ENCODE peak calls at places on chromosomes 11 and 22, in six cellular contexts. G, T, Z, S, R and C are unnamed samples.

GRCh38 chr11:19281041-19281440 is 40.3 kb upstream of the E2F8 start:
- DNase-seq in G (no peak), T (no peak), Z (no peak), S (no peak), R (no peak), C (no peak)

GRCh38 chr11:93648168-93648567 is 13.3 kb upstream of the CEP295 start:
- DNase-seq in G (no peak), T (no peak), Z (no peak), S (peak; percentile 14), R (no peak), C (no peak)

GRCh38 chr11:124329787-124330478 is 9.9 kb upstream of the OR8D2 start:
- DNase-seq in G (no peak), T (no peak), Z (no peak), S (no peak), R (no peak), C (no peak)

GRCh38 chr11:110022548-110022947 is 70.6 kb upstream of the ZC3H12C start:
- DNase-seq in G (no peak), T (no peak), Z (no peak), S (no peak), R (no peak), C (no peak)

GRCh38 chr22:40482391-40482790 is 112.0 kb downstream of the SGSM3 start:
- DNase-seq in G (peak; percentile 29), T (no peak), Z (no peak), S (no peak), R (no peak), C (no peak)

GRCh38 chr11:10481567-10482349 is 26.7 kb downstream of the AMPD3 start:
- DNase-seq in G (no peak), T (no peak), Z (no peak), S (no peak), R (no peak), C (no peak)

GRCh38 chr11:36002196-36002595 is 58.3 kb downstream of the LDLRAD3 start:
- DNase-seq in G (no peak), T (no peak), Z (no peak), S (peak; percentile 86), R (no peak), C (no peak)

GRCh38 chr11:3000032-3000961 is 8.2 kb upstream of the NAP1L4 start:
- DNase-seq in G (peak; percentile 47), T (peak; percentile 88), Z (peak; percentile 48), S (peak; percentile 84), R (no peak), C (peak; percentile 86)

GRCh38 chr11:128757235-128757711 is 63.4 kb downstream of the FLI1 start:
- DNase-seq in G (peak; percentile 41), T (peak; percentile 43), Z (no peak), S (peak; percentile 76), R (peak; percentile 53), C (no peak)

GRCh38 chr11:16572946-16573345 is 165.5 kb upstream of the C11orf58 start:
- DNase-seq in G (no peak), T (no peak), Z (no peak), S (no peak), R (no peak), C (no peak)

GRCh38 chr22:50627914-50628542 is at the start of gene ARSA:
- DNase-seq in G (peak; percentile 88), T (peak; percentile 91), Z (peak; percentile 82), S (peak; percentile 89), R (peak; percentile 72), C (peak; percentile 89)

GRCh38 chr11:118055966-118056365 is 20.9 kb upstream of the TMPRSS4 start:
- DNase-seq in G (no peak), T (no peak), Z (no peak), S (no peak), R (no peak), C (peak; percentile 40)

GRCh38 chr11:64916040-64916847 is 765 bp downstream of the ATG2A start:
- DNase-seq in G (peak; percentile 49), T (peak; percentile 55), Z (peak; percentile 71), S (peak; percentile 41), R (peak; percentile 28), C (peak; percentile 81)

GRCh38 chr11:67356867-67357561 is 3.7 kb upstream of the POLD4 start:
- DNase-seq in G (peak; percentile 83), T (peak; percentile 61), Z (peak; percentile 72), S (peak; percentile 76), R (peak; percentile 48), C (no peak)

GRCh38 chr11:8765294-8765693 is 82.7 kb downstream of the RPL27A start:
- DNase-seq in G (peak; percentile 84), T (no peak), Z (no peak), S (peak; percentile 26), R (no peak), C (no peak)

GRCh38 chr11:77821349-77821851 is 456 bp downstream of the AAMDC start:
- DNase-seq in G (peak; percentile 55), T (no peak), Z (peak; percentile 49), S (peak; percentile 39), R (peak; percentile 4), C (peak; percentile 64)

GRCh38 chr22:30675436-30675835 is 7.8 kb upstream of the DUSP18 start:
- DNase-seq in G (no peak), T (no peak), Z (no peak), S (no peak), R (no peak), C (no peak)

GRCh38 chr11:62025429-62026105 is 58.1 kb upstream of the FTH1 start:
- DNase-seq in G (peak; percentile 75), T (peak; percentile 70), Z (peak; percentile 28), S (peak; percentile 98), R (peak; percentile 64), C (peak; percentile 64)

GRCh38 chr11:124761301-124762021 is 629 bp downstream of the ESAM start:
- DNase-seq in G (no peak), T (peak; percentile 51), Z (no peak), S (peak; percentile 43), R (no peak), C (no peak)

GRCh38 chr22:40919446-40919845 is 31.7 kb upstream of the RBX1 start:
- DNase-seq in G (no peak), T (no peak), Z (no peak), S (no peak), R (no peak), C (no peak)

GRCh38 chr11:104000798-104001197 is 35.6 kb upstream of the DDI1 start:
- DNase-seq in G (peak; percentile 41), T (peak; percentile 21), Z (no peak), S (no peak), R (no peak), C (no peak)

GRCh38 chr22:22237521-22237920 is 7.1 kb upstream of the VPREB1 start:
- DNase-seq in G (no peak), T (no peak), Z (no peak), S (no peak), R (no peak), C (no peak)

GRCh38 chr11:7889985-7890384 is 41.1 kb downstream of the OR10A6 start:
- DNase-seq in G (no peak), T (no peak), Z (no peak), S (no peak), R (no peak), C (no peak)

GRCh38 chr11:96021901-96022650 is 98.2 kb upstream of the MTMR2 start:
- DNase-seq in G (no peak), T (no peak), Z (no peak), S (no peak), R (no peak), C (no peak)

GRCh38 chr11:88104408-88104807 is 70.8 kb downstream of the RAB38 start:
- DNase-seq in G (no peak), T (no peak), Z (no peak), S (no peak), R (no peak), C (no peak)

GRCh38 chr11:25755918-25756584 is 575.9 kb upstream of the ANO3 start:
- DNase-seq in G (no peak), T (no peak), Z (no peak), S (no peak), R (no peak), C (no peak)

GRCh38 chr11:62295504-62295903 is 3.4 kb downstream of the SCGB1D4 start:
- DNase-seq in G (peak; percentile 15), T (no peak), Z (no peak), S (peak; percentile 41), R (no peak), C (no peak)

GRCh38 chr22:40206561-40206960 is 28.8 kb downstream of the TNRC6B start:
- DNase-seq in G (no peak), T (no peak), Z (no peak), S (no peak), R (no peak), C (no peak)

GRCh38 chr22:24938741-24939341 is 7.7 kb downstream of the LHFPL7 start:
- DNase-seq in G (peak; percentile 23), T (no peak), Z (no peak), S (peak; percentile 57), R (peak; percentile 8), C (no peak)

GRCh38 chr11:35344990-35345655 is 74.2 kb downstream of the SLC1A2 start:
- DNase-seq in G (no peak), T (peak; percentile 33), Z (no peak), S (no peak), R (no peak), C (no peak)